ENCODE peak calls at places on chromosome X, in nine cellular contexts. E is hepatocyte, M is germinal center, G is omental fat pad, F is activated gamma-delta T cell treated with Interleukin-2 at 50 U/mL for 16 hours, R is BJ, Y is T-helper 9 cell, K is left colon, D is COR-L47. U is an unnamed sample.

GRCh38 chrX:132468454-132468853 is 20.4 kb downstream of the MBNL3 start:
- DNase-seq in M (no peak), D (no peak), K (no peak), Y (no peak), F (no peak), E (no peak), R (no peak), G (no peak), U (no peak)

GRCh38 chrX:102155806-102156179 is at the start of gene BEX5:
- DNase-seq in D (peak), G (no peak), E (peak), M (peak), R (no peak), K (peak), Y (peak), F (peak), U (peak)

GRCh38 chrX:23202316-23202715 is 132.3 kb upstream of the PTCHD1 start:
- DNase-seq in G (no peak), R (no peak), K (no peak), Y (no peak), M (no peak), D (no peak), F (no peak), E (no peak), U (no peak)

GRCh38 chrX:154010330-154011087 is 9.2 kb downstream of the IRAK1 start:
- DNase-seq in K (no peak), G (no peak), F (no peak), Y (no peak), R (no peak), D (no peak), E (peak), M (no peak), U (no peak)

GRCh38 chrX:25523574-25523973 is 507.8 kb upstream of the ARX start:
- DNase-seq in F (no peak), D (peak), M (no peak), K (no peak), R (no peak), Y (no peak), G (no peak), E (peak), U (no peak)

GRCh38 chrX:8820910-8821527 is 19.8 kb upstream of the FAM9A start:
- DNase-seq in E (peak), R (no peak), K (no peak), G (no peak), D (no peak), Y (no peak), F (no peak), M (no peak), U (no peak)

GRCh38 chrX:151753313-151754041 is 18.9 kb downstream of the CNGA2 start:
- DNase-seq in D (no peak), E (peak), R (no peak), F (no peak), K (peak), G (no peak), M (peak), Y (no peak), U (no peak)

GRCh38 chrX:21056636-21057035 is 317.6 kb upstream of the CNKSR2 start:
- DNase-seq in F (no peak), D (no peak), E (no peak), R (no peak), G (no peak), K (no peak), Y (no peak), M (no peak), U (no peak)

GRCh38 chrX:22357621-22358020 is 84.9 kb downstream of the CBLL2 start:
- DNase-seq in K (no peak), M (no peak), D (no peak), F (no peak), R (no peak), Y (no peak), E (no peak), G (no peak), U (no peak)

GRCh38 chrX:114097411-114097810 is 486.5 kb upstream of the HTR2C start:
- DNase-seq in K (no peak), E (no peak), Y (no peak), M (no peak), G (no peak), F (no peak), R (no peak), D (no peak), U (no peak)

GRCh38 chrX:122187065-122187464 is 997.0 kb upstream of the GRIA3 start:
- DNase-seq in E (no peak), G (no peak), Y (no peak), R (no peak), D (no peak), F (no peak), M (no peak), K (no peak), U (no peak)

GRCh38 chrX:46758163-46758955 is 559 bp downstream of the SLC9A7 start:
- DNase-seq in M (peak), D (no peak), F (peak), G (no peak), E (peak), R (no peak), Y (peak), K (peak), U (no peak)

GRCh38 chrX:19487520-19488200 is 27.6 kb downstream of the MAP3K15 start:
- DNase-seq in D (no peak), M (no peak), Y (no peak), F (no peak), K (peak), G (no peak), R (no peak), E (no peak), U (no peak)

U was measured in effector CD8-positive, alpha-beta T cell.